ENCODE peak calls at places on chromosomes 16 and 17, in four cellular contexts. C is A549, J is K562, O is IMR-90. D is an unnamed sample.

GRCh38 chr16:75947626-75948239 is 221.4 kb upstream of the CPHXL start:
- DNase-seq in J (no peak), O (no peak), C (no peak), D (no peak)

GRCh38 chr17:35011671-35012216 is 31.4 kb downstream of the LIG3 start:
- DNase-seq in O (peak; percentile 11), C (no peak), J (no peak), D (no peak)

GRCh38 chr17:9284884-9285283 is 263.6 kb downstream of the NTN1 start:
- DNase-seq in C (no peak), O (no peak), J (no peak), D (no peak)

GRCh38 chr16:51888021-51888420 is 658.9 kb downstream of the TOX3 start:
- DNase-seq in O (peak; percentile 60), J (no peak), C (no peak), D (no peak)

GRCh38 chr17:596763-597644 is 117.6 kb downstream of the VPS53 start:
- DNase-seq in O (peak; percentile 90), J (no peak), C (no peak), D (no peak)

GRCh38 chr16:12753203-12754023 is 50.3 kb downstream of the CPPED1 start:
- DNase-seq in O (no peak), J (no peak), C (no peak), D (no peak)

GRCh38 chr16:79767597-79768280 is 167.2 kb upstream of the MAF start:
- DNase-seq in C (no peak), O (no peak), J (no peak), D (peak; percentile 40)

GRCh38 chr17:61484174-61484573 is 32.0 kb downstream of the TBX4 start:
- DNase-seq in O (no peak), J (no peak), C (no peak), D (no peak)

GRCh38 chr17:41551370-41551769 is 20.5 kb downstream of the KRT9 start:
- DNase-seq in J (no peak), C (no peak), O (peak; percentile 46), D (no peak)

GRCh38 chr17:80981062-80981902 is 10.4 kb upstream of the CHMP6 start:
- DNase-seq in O (no peak), C (no peak), J (peak; percentile 83), D (no peak)

GRCh38 chr16:2471016-2471652 is at the start of gene NTN3:
- DNase-seq in O (no peak), J (peak; percentile 78), C (no peak), D (no peak)

GRCh38 chr17:48483471-48484131 is 47.2 kb downstream of the HOXB1 start:
- DNase-seq in J (peak; percentile 25), C (no peak), O (peak; percentile 100), D (no peak)

GRCh38 chr17:50533185-50533584 is 650 bp downstream of the EPN3 start:
- DNase-seq in C (no peak), J (no peak), O (no peak), D (no peak)

GRCh38 chr17:5260542-5260941 is 21.5 kb upstream of the RABEP1 start:
- DNase-seq in J (no peak), O (no peak), C (no peak), D (no peak)

GRCh38 chr16:28845173-28846079 is 722 bp downstream of the TUFM start:
- DNase-seq in C (peak; percentile 48), O (peak; percentile 12), J (peak; percentile 39), D (peak; percentile 64)

GRCh38 chr17:74108126-74108705 is 95.3 kb upstream of the RPL38 start:
- DNase-seq in C (no peak), O (no peak), J (no peak), D (no peak)

GRCh38 chr17:4513113-4514032 is 14.7 kb downstream of the SPNS2 start:
- DNase-seq in C (no peak), J (no peak), O (no peak), D (no peak)

GRCh38 chr16:35776-36305 is 17.6 kb downstream of the POLR3K start:
- DNase-seq in O (no peak), J (no peak), C (no peak), D (no peak)

GRCh38 chr17:72393553-72393952 is 272.7 kb downstream of the SOX9 start:
- DNase-seq in J (no peak), O (peak; percentile 95), C (peak; percentile 74), D (no peak)

DNA sequence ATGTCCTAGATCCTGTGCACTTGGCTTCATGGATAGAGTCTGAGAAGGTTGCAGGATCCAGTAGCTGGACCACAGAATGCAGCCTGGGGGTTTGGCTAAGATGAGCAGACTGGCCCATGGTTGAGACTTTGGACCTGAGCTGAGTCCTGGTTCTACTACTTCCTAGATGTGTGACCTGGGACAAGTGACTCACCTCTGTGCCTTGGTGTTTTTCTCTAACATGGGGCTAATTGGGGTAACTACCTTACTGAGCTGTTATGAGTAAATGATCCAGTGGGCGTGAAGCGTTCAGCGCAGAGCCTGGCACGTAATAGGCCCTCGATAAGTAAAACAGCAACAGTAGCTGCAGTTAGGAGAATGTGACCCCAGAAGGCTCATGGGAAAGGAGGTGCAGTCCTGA is 38.8 kb downstream of the SNX20 start:
- DNase-seq in J (no peak), C (no peak), O (no peak), D (peak; percentile 57)
- TF ChIP-seq BHLHE40 in J (no peak), C (no peak), O (no peak), D (no peak)

GRCh38 chr16:30764086-30764485 is 2.0 kb downstream of the RNF40 start:
- DNase-seq in J (no peak), O (no peak), C (no peak), D (no peak)

GRCh38 chr16:30762991-30763725 is 1.0 kb downstream of the RNF40 start:
- DNase-seq in C (no peak), J (no peak), O (no peak), D (no peak)

GRCh38 chr16:30761427-30761927 is 385 bp downstream of the CFAP119 start:
- DNase-seq in O (peak; percentile 20), J (peak; percentile 54), C (no peak), D (no peak)

GRCh38 chr16:30760577-30761426 is 1.1 kb downstream of the CFAP119 start:
- DNase-seq in O (no peak), C (no peak), J (no peak), D (no peak)

DNA sequence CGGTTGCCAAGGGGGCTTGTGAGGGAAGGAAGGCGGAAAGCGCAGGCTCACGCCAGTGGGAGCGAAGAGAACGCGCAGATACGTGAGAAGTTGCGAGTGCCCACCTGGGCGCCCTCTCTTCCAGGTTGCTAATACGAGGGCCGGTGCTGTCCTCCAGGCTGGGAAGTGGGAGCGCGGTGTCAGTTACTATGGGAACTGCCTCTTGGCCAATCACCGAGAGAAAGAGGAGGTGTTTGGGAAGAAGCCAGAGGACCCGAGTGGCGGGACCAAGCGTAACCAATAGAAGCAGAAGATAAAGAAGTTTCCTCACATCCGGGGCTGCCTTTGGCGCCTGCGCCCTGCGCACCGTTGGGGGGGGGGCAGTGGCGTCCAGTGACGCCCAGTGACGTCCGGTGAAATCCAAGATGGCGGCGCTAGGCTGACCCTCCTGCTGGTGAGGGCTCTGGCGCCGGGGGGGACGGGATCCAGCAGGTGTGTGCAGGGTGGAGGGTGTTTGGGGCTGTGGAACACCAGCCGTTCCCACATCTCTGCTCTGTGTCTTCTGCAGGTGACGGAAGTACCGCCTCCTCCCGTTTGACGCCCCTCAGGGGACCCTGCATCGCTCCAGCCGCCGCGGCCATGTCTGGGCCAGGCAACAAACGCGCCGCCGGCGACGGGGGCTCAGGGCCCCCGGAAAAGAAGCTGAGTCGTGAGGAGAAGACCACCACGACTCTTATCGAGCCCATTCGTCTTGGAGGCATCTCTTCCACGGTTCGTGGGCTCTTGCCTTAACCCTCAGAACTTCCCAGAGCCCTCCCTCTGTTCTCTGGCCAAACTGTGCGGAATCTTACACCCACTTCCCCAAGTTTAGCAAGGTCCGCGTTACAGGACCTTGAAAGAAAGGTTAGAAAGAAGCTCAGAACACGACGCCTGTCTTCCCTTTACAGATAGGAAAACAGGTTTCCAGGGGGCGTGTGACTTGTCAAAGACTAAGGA is at the start of the genes CFAP119 and RNF40:
- DNase-seq in O (peak; percentile 97), J (peak; percentile 96), C (peak; percentile 100), D (peak; percentile 99)
- TF ChIP-seq POLR2A in O (peak; percentile 88), J (peak; percentile 86), C (peak; percentile 78), D (peak; percentile 76)

GRCh38 chr17:28335959-28336871 is 654 bp downstream of the TNFAIP1 start:
- DNase-seq in J (peak; percentile 31), O (peak; percentile 94), C (peak; percentile 77), D (peak; percentile 82)
- TF ChIP-seq BHLHE40 in J (no peak), O (peak; percentile 44), C (no peak), D (no peak)

GRCh38 chr17:65366102-65366844 is 195.2 kb downstream of the AXIN2 start:
- DNase-seq in C (no peak), J (no peak), O (no peak), D (no peak)
- TF ChIP-seq POLR2A in C (no peak), J (no peak), O (no peak), D (no peak)